ENCODE peak calls at places on chromosomes 2 and 18, in six cellular contexts. Z, G, X, V, A and S are unnamed samples.

GRCh38 chr18:39389800-39390379 is 1824.3 kb upstream of the CELF4 start:
- DNase-seq in G (no peak), Z (no peak), X (no peak), A (no peak), V (no peak), S (peak; percentile 100)

GRCh38 chr2:140286377-140286776 is 1506.2 kb upstream of the NXPH2 start:
- DNase-seq in G (no peak), V (no peak), Z (no peak), X (no peak), A (no peak), S (no peak)

GRCh38 chr2:128396500-128396891 is 77.8 kb upstream of the HS6ST1 start:
- DNase-seq in G (no peak), V (no peak), X (no peak), Z (no peak), A (no peak), S (peak; percentile 60)

GRCh38 chr2:45275235-45275805 is 266.1 kb upstream of the SIX2 start:
- DNase-seq in A (no peak), V (peak; percentile 25), G (peak; percentile 31), Z (no peak), X (no peak), S (peak; percentile 7)

GRCh38 chr2:33366473-33366872 is 110.0 kb upstream of the RASGRP3 start:
- DNase-seq in G (peak; percentile 57), A (no peak), Z (peak; percentile 65), X (no peak), V (peak; percentile 11), S (peak; percentile 1)

GRCh38 chr2:9211496-9211895 is 4.9 kb downstream of the ASAP2 start:
- DNase-seq in V (no peak), A (no peak), Z (peak; percentile 4), X (no peak), G (no peak), S (peak; percentile 16)

GRCh38 chr2:169091761-169092523 is 22.6 kb downstream of the DHRS9 start:
- DNase-seq in Z (peak; percentile 77), X (no peak), A (no peak), V (peak; percentile 13), G (peak; percentile 15), S (no peak)

GRCh38 chr2:162330881-162331280 is 12.4 kb upstream of the IFIH1 start:
- DNase-seq in Z (no peak), G (no peak), X (no peak), A (no peak), V (no peak), S (no peak)

GRCh38 chr2:190217616-190218015 is 102.0 kb downstream of the HIBCH start:
- DNase-seq in V (no peak), A (no peak), G (no peak), Z (no peak), X (no peak), S (no peak)